ENCODE peak calls at places on chromosomes 16 and 17, in four cellular contexts. R is central memory CD4-positive, alpha-beta T cell; U is cardiac muscle cell; A is uterus. Z is an unnamed sample.
A peak's percentile ranks its signal among the peaks of the same experiment; 100 is the strongest.

GRCh38 chr16:79656537-79657115 is 56.1 kb upstream of the MAF start:
- DNase-seq in A (no peak), R (no peak), U (no peak), Z (no peak)

GRCh38 chr17:59221159-59221847 is 992 bp downstream of the GDPD1 start:
- DNase-seq in A (no peak), U (no peak), R (no peak), Z (no peak)

GRCh38 chr17:57211543-57211942 is 44.8 kb upstream of the MSI2 start:
- DNase-seq in U (no peak), R (no peak), A (no peak), Z (no peak)

GRCh38 chr17:34763727-34764665 is 184.6 kb downstream of the TMEM132E start:
- DNase-seq in R (no peak), A (no peak), U (no peak), Z (no peak)

GRCh38 chr17:7992924-7993323 is 9.5 kb upstream of the GUCY2D start:
- DNase-seq in U (no peak), R (no peak), A (no peak), Z (no peak)

GRCh38 chr16:9302102-9302501 is 210.7 kb downstream of the HAPSTR1 start:
- DNase-seq in R (no peak), U (no peak), A (no peak), Z (no peak)

GRCh38 chr17:50184611-50185398 is 16.6 kb downstream of the COL1A1 start:
- DNase-seq in R (no peak), A (peak; percentile 78), U (no peak), Z (no peak)

GRCh38 chr17:21282231-21282630 is 2.3 kb upstream of the MAP2K3 start:
- DNase-seq in A (peak; percentile 78), U (no peak), R (no peak), Z (no peak)

GRCh38 chr17:44779211-44780025 is 20.6 kb downstream of the ADAM11 start:
- DNase-seq in U (peak; percentile 80), R (peak; percentile 70), A (peak; percentile 85), Z (peak; percentile 58)

GRCh38 chr17:14048169-14048568 is 21.1 kb upstream of the COX10 start:
- DNase-seq in R (no peak), A (no peak), U (no peak), Z (no peak)

GRCh38 chr16:67822511-67822910 is 15.8 kb downstream of the TSNAXIP1 start:
- DNase-seq in A (no peak), U (no peak), R (no peak), Z (no peak)

GRCh38 chr17:9032583-9032982 is 11.3 kb downstream of the NTN1 start:
- DNase-seq in U (no peak), A (no peak), R (no peak), Z (no peak)

GRCh38 chr17:6297960-6298359 is 137.0 kb downstream of the AIPL1 start:
- DNase-seq in A (no peak), U (no peak), R (no peak), Z (no peak)

GRCh38 chr17:20214807-20215206 is 205.6 kb downstream of the SPECC1 start:
- DNase-seq in U (peak; percentile 9), A (no peak), R (no peak), Z (no peak)

GRCh38 chr17:28524476-28525415 is 18.6 kb downstream of the FOXN1 start:
- DNase-seq in R (no peak), A (no peak), U (peak; percentile 43), Z (no peak)

GRCh38 chr17:39027037-39027436 is 59.8 kb upstream of the FBXO47 start:
- DNase-seq in R (no peak), A (peak; percentile 52), U (peak; percentile 56), Z (no peak)

GRCh38 chr17:53912117-53912516 is 89.4 kb downstream of the KIF2B start:
- DNase-seq in A (no peak), U (no peak), R (no peak), Z (no peak)

GRCh38 chr17:35890774-35891155 is 10.6 kb upstream of the CCL5 start:
- DNase-seq in R (peak; percentile 64), U (no peak), A (no peak), Z (no peak)

GRCh38 chr16:65740716-65741115 is 618.9 kb upstream of the CDH11 start:
- DNase-seq in A (no peak), R (no peak), U (no peak), Z (no peak)

GRCh38 chr17:78081551-78081950 is 47.0 kb downstream of the TMC6 start:
- DNase-seq in A (no peak), U (no peak), R (no peak), Z (no peak)

GRCh38 chr17:12928736-12929135 is 89.1 kb downstream of the ELAC2 start:
- DNase-seq in R (no peak), U (no peak), A (no peak), Z (no peak)

GRCh38 chr16:11391576-11391975 is 46.3 kb downstream of the RMI2 start:
- DNase-seq in R (no peak), U (no peak), A (no peak), Z (no peak)

GRCh38 chr17:19299214-19299747 is 62.1 kb downstream of the EPN2 start:
- DNase-seq in U (no peak), A (no peak), R (no peak), Z (no peak)

GRCh38 chr16:4425378-4426020 is at the start of gene DNAJA3:
- DNase-seq in A (peak; percentile 91), U (peak; percentile 95), R (peak; percentile 94), Z (peak; percentile 75)

GRCh38 chr17:68600881-68601564 is at the start of gene FAM20A:
- DNase-seq in R (no peak), U (peak; percentile 66), A (peak; percentile 56), Z (no peak)

GRCh38 chr17:67819722-67820121 is 5.6 kb upstream of the BPTF start:
- DNase-seq in A (no peak), R (no peak), U (no peak), Z (no peak)

GRCh38 chr16:70715860-70716357 is 30.1 kb upstream of the MTSS2 start:
- DNase-seq in A (no peak), U (no peak), R (no peak), Z (no peak)

GRCh38 chr17:8941520-8941919 is 24.0 kb downstream of the PIK3R5 start:
- DNase-seq in A (no peak), U (no peak), R (peak; percentile 66), Z (no peak)

GRCh38 chr16:4115209-4115940 is 867 bp downstream of the ADCY9 start:
- DNase-seq in A (peak; percentile 38), U (peak; percentile 81), R (peak; percentile 38), Z (no peak)

GRCh38 chr17:35769895-35770486 is 9.3 kb downstream of the C17orf50 start:
- DNase-seq in U (no peak), R (no peak), A (no peak), Z (no peak)

GRCh38 chr16:31404353-31405064 is 11.4 kb downstream of the ITGAD start:
- DNase-seq in U (no peak), A (no peak), R (no peak), Z (no peak)

GRCh38 chr16:85377388-85378144 is 235.6 kb upstream of the GSE1 start:
- DNase-seq in A (no peak), U (peak; percentile 33), R (no peak), Z (no peak)

Z was measured in omental fat pad.